ENCODE peak calls at places on chromosomes 1 and 21, in seven cellular contexts. N is adrenal gland, X is transverse colon, T is prostate gland, S is esophagus squamous epithelium, A is body of pancreas, Z is GM12878. H is an unnamed sample. For H3K27me3, the result is how much of the 10 kb centered on the place peaks cover.

GRCh38 chr1:97603776-97604175 is 317.1 kb downstream of the DPYD start:
- DNase-seq in N (no peak), X (no peak), T (no peak), S (no peak), A (no peak), Z (no peak), H (no peak)

GRCh38 chr21:32214654-32215305 is 64.1 kb downstream of the MIS18A start:
- DNase-seq in N (peak), X (no peak), T (no peak), S (no peak), A (no peak), Z (no peak), H (no peak)

GRCh38 chr1:211876849-211877248 is 46.3 kb upstream of the LPGAT1 start:
- DNase-seq in N (no peak), X (no peak), T (no peak), S (no peak), A (no peak), Z (no peak), H (no peak)

GRCh38 chr1:54227091-54227602 is 27.2 kb downstream of the MRPL37 start:
- DNase-seq in N (peak), X (no peak), T (no peak), S (no peak), A (peak), Z (no peak), H (no peak)

GRCh38 chr21:31865429-31865970 is 7.3 kb upstream of the HUNK start:
- DNase-seq in N (peak), X (no peak), T (no peak), S (no peak), A (no peak), Z (no peak), H (no peak)

GRCh38 chr1:187336769-187337168 is 508.0 kb downstream of the PLA2G4A start:
- DNase-seq in N (no peak), X (no peak), T (no peak), S (no peak), A (no peak), Z (no peak), H (no peak)

GRCh38 chr1:13764533-13764932 is 64.5 kb downstream of the PRDM2 start:
- DNase-seq in N (no peak), X (no peak), T (no peak), S (no peak), A (no peak), Z (no peak), H (no peak)

GRCh38 chr1:209861242-209861641 is 33.5 kb downstream of the UTP25 start:
- DNase-seq in N (no peak), X (no peak), T (no peak), S (no peak), A (no peak), Z (no peak), H (no peak)

GRCh38 chr1:75233302-75233929 is 99.2 kb downstream of the LHX8 start:
- DNase-seq in N (no peak), X (no peak), T (no peak), S (no peak), A (peak), Z (peak), H (no peak)

GRCh38 chr1:219990782-219991510 is 55.4 kb downstream of the EPRS1 start:
- DNase-seq in N (no peak), X (no peak), T (no peak), S (no peak), A (no peak), Z (no peak), H (no peak)

GRCh38 chr1:199273837-199274379 is 635.1 kb downstream of the PTPRC start:
- DNase-seq in N (no peak), X (no peak), T (no peak), S (no peak), A (peak), Z (peak), H (peak)

GRCh38 chr21:15140321-15141019 is 75.7 kb upstream of the NRIP1 start:
- DNase-seq in N (peak), X (peak), T (no peak), S (no peak), A (peak), Z (no peak), H (peak)
- TF ChIP-seq POLR2A in N (no peak), X (no peak), T (no peak), S (no peak), A (no peak), Z (no peak), H (no peak)

DNA sequence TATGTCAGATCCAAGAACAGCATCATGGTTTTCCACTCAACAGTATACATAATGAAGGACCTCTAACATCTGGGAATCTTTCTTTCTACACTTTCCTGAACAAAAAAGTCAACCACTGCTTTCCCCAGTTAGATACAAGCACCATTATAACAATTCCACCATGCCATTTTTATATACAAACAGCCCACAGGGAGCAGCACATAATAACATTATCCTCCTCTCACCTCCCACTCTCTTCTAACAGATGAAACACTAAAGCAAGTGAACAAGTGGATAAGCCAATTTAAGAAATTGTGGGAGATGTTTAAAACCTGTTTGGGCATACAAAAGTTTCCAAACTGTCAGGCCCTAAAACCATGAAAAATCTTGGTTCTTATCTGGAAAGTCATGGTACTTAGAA is 29.4 kb upstream of the PRRC2C start:
- DNase-seq in N (no peak), X (no peak), T (no peak), S (no peak), A (no peak), Z (no peak), H (no peak)
- TF ChIP-seq CTCF in N (no peak), X (no peak), T (no peak), S (no peak), A (no peak), Z (no peak), H (no peak)

DNA sequence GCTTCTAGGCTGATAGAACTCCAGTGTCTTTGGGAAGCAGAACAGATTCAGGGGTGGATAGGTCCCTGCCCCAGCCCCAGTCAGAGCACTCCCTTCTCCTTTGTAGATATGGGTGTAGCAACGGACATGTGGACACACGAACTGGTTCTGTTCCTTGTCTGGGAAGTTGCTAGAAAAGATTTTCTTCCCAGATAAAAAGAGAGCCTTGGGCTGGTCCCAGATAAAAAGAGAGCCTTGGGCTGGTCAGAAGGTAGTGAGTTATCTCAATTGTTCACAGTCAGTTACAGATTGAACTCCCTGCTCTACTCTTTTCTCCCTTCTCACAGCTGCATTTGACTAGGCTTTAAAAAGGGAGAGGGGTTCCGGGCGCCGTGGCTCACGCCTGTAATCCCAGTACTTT is 7.4 kb upstream of the EFNA1 start:
- DNase-seq in N (no peak), X (no peak), T (peak), S (no peak), A (no peak), Z (no peak), H (no peak)
- H3K27me3 ChIP-seq in N (under half), X (under half), T (under half), S (under half), A (under half), Z (under half), H (under half)

GRCh38 chr1:44674113-44675000 is at the start of the genes ARMH1 and TMEM53:
- DNase-seq in N (peak), X (peak), T (peak), S (peak), A (peak), Z (peak), H (peak)

GRCh38 chr1:44672956-44673674 is 1.2 kb downstream of the TMEM53 start:
- DNase-seq in N (no peak), X (no peak), T (no peak), S (no peak), A (no peak), Z (no peak), H (no peak)

GRCh38 chr1:44670751-44671640 is 3.3 kb downstream of the TMEM53 start:
- DNase-seq in N (no peak), X (no peak), T (no peak), S (no peak), A (no peak), Z (no peak), H (no peak)

GRCh38 chr1:44673675-44674112 is 587 bp downstream of the TMEM53 start:
- DNase-seq in N (no peak), X (no peak), T (no peak), S (no peak), A (no peak), Z (no peak), H (no peak)

GRCh38 chr1:44672254-44672955 is 1.9 kb downstream of the TMEM53 start:
- DNase-seq in N (no peak), X (no peak), T (no peak), S (no peak), A (peak), Z (peak), H (no peak)
- TF ChIP-seq POLR2A in N (no peak), X (no peak), T (no peak), S (no peak), A (no peak), Z (no peak), H (no peak)

DNA sequence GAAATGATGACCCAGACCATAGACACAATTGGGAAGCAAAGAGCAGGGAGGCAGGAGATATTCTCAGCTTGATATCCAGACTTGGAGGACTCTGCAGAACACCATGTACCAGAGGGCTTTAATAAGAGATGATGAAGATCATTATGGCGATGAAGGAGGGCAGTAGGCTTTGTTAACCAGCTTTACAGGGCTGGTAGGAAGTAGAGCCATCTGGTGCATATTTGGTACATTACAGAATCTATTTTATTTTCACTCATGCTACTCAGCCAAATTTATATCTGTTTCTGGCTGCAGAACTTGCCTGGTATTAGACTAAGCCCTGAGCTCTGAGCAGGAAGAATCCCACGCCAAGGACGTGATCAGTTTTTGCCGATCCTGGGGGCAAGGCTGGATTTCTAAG is 61.8 kb upstream of the SYT6 start:
- DNase-seq in N (no peak), X (no peak), T (no peak), S (no peak), A (no peak), Z (no peak), H (no peak)
- TF ChIP-seq CTCF in N (no peak), X (no peak), T (no peak), S (no peak), A (no peak), Z (no peak), H (no peak)

GRCh38 chr1:1630191-1630964 is 1.6 kb upstream of the MMP23B start:
- DNase-seq in N (peak), X (peak), T (peak), S (no peak), A (peak), Z (peak), H (peak)
- H3K27me3 ChIP-seq in N (under half), X (under half), T (under half), S (under half), A (under half), Z (under half), H (under half)

GRCh38 chr1:94237291-94238226 is at the start of gene ARHGAP29:
- DNase-seq in N (peak), X (peak), T (peak), S (no peak), A (peak), Z (no peak), H (peak)
- TF ChIP-seq POLR2A in N (peak), X (peak), T (peak), S (no peak), A (peak), Z (no peak), H (no peak)

GRCh38 chr1:247147781-247148180 is 24.0 kb downstream of the ZNF124 start:
- DNase-seq in N (no peak), X (no peak), T (no peak), S (no peak), A (no peak), Z (no peak), H (no peak)
- TF ChIP-seq CTCF in N (no peak), X (no peak), T (no peak), S (no peak), A (no peak), Z (no peak), H (no peak)

DNA sequence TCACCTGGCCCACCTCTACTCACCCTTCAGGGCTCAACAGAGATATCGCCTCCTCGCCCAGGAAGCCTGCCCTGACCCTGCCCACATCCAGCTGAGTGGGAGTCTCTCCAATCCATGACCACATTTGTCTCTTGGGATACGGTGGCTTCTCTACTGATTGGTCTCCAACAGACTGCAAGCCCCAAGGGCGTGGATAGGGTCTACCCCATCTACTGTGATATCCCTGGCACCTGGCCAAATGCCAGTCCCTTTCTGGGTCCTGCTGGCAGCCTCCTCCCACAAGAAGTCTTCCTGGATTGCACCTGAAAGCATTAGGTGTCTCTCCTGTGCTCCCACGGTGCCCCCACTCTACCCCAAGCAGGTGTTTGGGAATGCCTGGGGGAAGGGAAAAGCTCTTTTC is 90.5 kb upstream of the IFFO2 start:
- DNase-seq in N (no peak), X (no peak), T (no peak), S (no peak), A (no peak), Z (no peak), H (no peak)
- H3K27me3 ChIP-seq in N (under half), X (under half), T (under half), S (under half), A (under half), Z (under half), H (under half)

H was measured in stomach.